ENCODE peak calls at places on chromosomes 5 and 9, in four cellular contexts. X is HepG2, N is GM12878, B is K562. H is an unnamed sample.

GRCh38 chr9:128215491-128216404 is 12.6 kb downstream of the DNM1 start:
- DNase-seq in B (no peak), X (peak), N (no peak), H (no peak)

GRCh38 chr9:137710751-137711150 is 91.9 kb downstream of the EHMT1 start:
- DNase-seq in B (no peak), X (no peak), N (no peak), H (no peak)

GRCh38 chr5:427415-428087 is 15.4 kb upstream of the EXOC3 start:
- DNase-seq in N (no peak), X (no peak), B (no peak), H (no peak)

GRCh38 chr5:16457451-16457850 is 8.1 kb downstream of the ZNF622 start:
- DNase-seq in B (no peak), N (no peak), X (no peak), H (no peak)

GRCh38 chr5:141003791-141004601 is 37.7 kb downstream of the PCDHAC2 start:
- DNase-seq in N (no peak), B (no peak), X (no peak), H (peak)

GRCh38 chr5:133900498-133901270 is 67.7 kb downstream of the C5orf15 start:
- DNase-seq in N (no peak), B (no peak), X (no peak), H (no peak)

GRCh38 chr9:126989847-126990821 is 75.6 kb downstream of the RALGPS1 start:
- DNase-seq in N (no peak), X (no peak), B (no peak), H (peak)

GRCh38 chr5:100550531-100551036 is 15.4 kb downstream of the FAM174A start:
- DNase-seq in N (peak), B (no peak), X (no peak), H (no peak)

GRCh38 chr9:135370411-135371375 is 108.9 kb upstream of the PPP1R26 start:
- DNase-seq in B (no peak), X (no peak), N (no peak), H (no peak)

GRCh38 chr9:127112056-127112455 is 10.4 kb downstream of the ANGPTL2 start:
- DNase-seq in X (no peak), B (peak), N (no peak), H (peak)

GRCh38 chr9:135857371-135857786 is 50.0 kb downstream of the CAMSAP1 start:
- DNase-seq in B (no peak), N (no peak), X (no peak), H (no peak)

GRCh38 chr5:149419532-149420485 is 40.7 kb upstream of the IL17B start:
- DNase-seq in X (no peak), B (no peak), N (no peak), H (no peak)

GRCh38 chr5:36305571-36306326 is 4.0 kb upstream of the RANBP3L start:
- DNase-seq in X (peak), B (peak), N (no peak), H (peak)

GRCh38 chr5:141915881-141916336 is 7.8 kb upstream of the DELE1 start:
- DNase-seq in X (no peak), B (no peak), N (no peak), H (peak)

GRCh38 chr9:28267351-28267750 is 694.1 kb upstream of the C9orf72 start:
- DNase-seq in B (no peak), N (no peak), X (no peak), H (no peak)

GRCh38 chr5:96817496-96817895 is 9.8 kb upstream of the ERAP1 start:
- DNase-seq in X (no peak), B (no peak), N (no peak), H (no peak)

GRCh38 chr5:59786271-59786805 is 107.2 kb downstream of the PDE4D start:
- DNase-seq in N (no peak), B (no peak), X (no peak), H (no peak)

GRCh38 chr5:134131578-134132350 is 17.3 kb downstream of the TCF7 start:
- DNase-seq in N (no peak), B (no peak), X (no peak), H (no peak)

GRCh38 chr5:133347039-133347438 is 265.3 kb downstream of the FSTL4 start:
- DNase-seq in B (peak), X (peak), N (no peak), H (peak)

GRCh38 chr5:119397518-119398380 is 41.9 kb downstream of the TNFAIP8 start:
- DNase-seq in N (peak), X (no peak), B (no peak), H (no peak)

GRCh38 chr5:35089688-35090314 is 42.1 kb upstream of the AGXT2 start:
- DNase-seq in B (peak), X (peak), N (peak), H (peak)

GRCh38 chr5:119742311-119742710 is 113.0 kb downstream of the FAM170A start:
- DNase-seq in X (no peak), N (no peak), B (no peak), H (no peak)

GRCh38 chr9:97874617-97875016 is 21.6 kb downstream of the FOXE1 start:
- DNase-seq in B (no peak), X (no peak), N (no peak), H (no peak)

GRCh38 chr5:64315778-64316177 is 150.1 kb downstream of the RNF180 start:
- DNase-seq in N (no peak), X (no peak), B (no peak), H (no peak)

GRCh38 chr9:138072161-138072842 is 194.7 kb downstream of the CACNA1B start:
- DNase-seq in X (no peak), N (no peak), B (no peak), H (no peak)

GRCh38 chr9:112252194-112252593 is 77.1 kb upstream of the SUSD1 start:
- DNase-seq in N (no peak), X (no peak), B (no peak), H (no peak)

GRCh38 chr9:132670816-132671371 is 630 bp downstream of the GTF3C4 start:
- DNase-seq in N (no peak), X (no peak), B (peak), H (peak)

GRCh38 chr5:132467292-132467984 is 23.1 kb downstream of the IRF1 start:
- DNase-seq in X (peak), B (no peak), N (peak), H (no peak)

GRCh38 chr5:11584008-11584407 is 320.2 kb downstream of the CTNND2 start:
- DNase-seq in N (no peak), B (no peak), X (no peak), H (no peak)

GRCh38 chr5:9707766-9708462 is 77.8 kb upstream of the TAS2R1 start:
- DNase-seq in N (no peak), X (no peak), B (no peak), H (peak)

DNA sequence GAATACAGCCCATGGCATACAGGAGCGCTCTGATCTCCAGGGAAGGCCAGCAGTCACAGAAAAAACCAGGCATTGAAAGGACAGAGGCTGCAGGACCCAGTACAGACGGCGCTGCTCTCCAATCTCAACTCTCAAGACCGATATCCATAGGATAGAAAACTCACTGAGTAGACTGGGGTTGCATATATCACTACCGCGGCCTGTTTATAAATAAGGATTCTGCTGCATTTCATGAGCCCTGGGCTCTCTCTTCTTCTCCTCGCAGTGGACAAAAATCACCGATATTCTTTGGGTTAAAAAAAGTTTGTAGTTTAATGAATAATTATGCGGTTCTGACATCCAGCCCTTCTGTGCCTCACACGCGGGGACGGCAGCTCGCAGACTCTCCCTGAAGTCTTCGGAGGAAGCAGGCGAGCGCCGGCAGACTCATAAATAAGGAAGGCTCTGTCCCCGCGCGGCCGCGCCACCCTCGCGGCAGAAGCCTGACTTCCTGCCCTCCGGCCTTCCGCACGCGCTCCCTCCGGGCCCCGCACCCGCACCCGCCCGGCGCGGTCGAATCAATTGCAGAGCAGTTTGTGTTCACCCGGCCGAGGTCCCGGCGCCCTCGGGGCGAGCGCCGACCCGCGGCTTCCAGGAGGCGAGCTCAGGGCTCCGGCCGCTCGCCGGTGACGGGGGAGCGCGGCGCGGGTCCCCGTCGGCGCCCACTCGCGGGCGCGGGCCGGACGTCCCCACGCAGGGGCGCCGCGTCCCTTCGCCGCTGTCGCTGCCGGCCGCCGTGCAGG is at the start of gene FAM78A:
- DNase-seq in X (no peak), N (no peak), B (peak), H (peak)
- TF ChIP-seq EZH2 in X (no peak), N (no peak), B (no peak), H (peak)

GRCh38 chr9:114001794-114002261 is 76.3 kb downstream of the AMBP start:
- DNase-seq in X (no peak), N (no peak), B (no peak), H (no peak)
- TF ChIP-seq JUNB in X (no peak), N (no peak), B (no peak), H (no peak)

GRCh38 chr5:68405784-68406183 is 190.2 kb downstream of the PIK3R1 start:
- DNase-seq in B (peak), N (no peak), X (no peak), H (no peak)
- TF ChIP-seq POLR2AphosphoS5 in B (no peak), N (no peak), X (no peak), H (no peak)

DNA sequence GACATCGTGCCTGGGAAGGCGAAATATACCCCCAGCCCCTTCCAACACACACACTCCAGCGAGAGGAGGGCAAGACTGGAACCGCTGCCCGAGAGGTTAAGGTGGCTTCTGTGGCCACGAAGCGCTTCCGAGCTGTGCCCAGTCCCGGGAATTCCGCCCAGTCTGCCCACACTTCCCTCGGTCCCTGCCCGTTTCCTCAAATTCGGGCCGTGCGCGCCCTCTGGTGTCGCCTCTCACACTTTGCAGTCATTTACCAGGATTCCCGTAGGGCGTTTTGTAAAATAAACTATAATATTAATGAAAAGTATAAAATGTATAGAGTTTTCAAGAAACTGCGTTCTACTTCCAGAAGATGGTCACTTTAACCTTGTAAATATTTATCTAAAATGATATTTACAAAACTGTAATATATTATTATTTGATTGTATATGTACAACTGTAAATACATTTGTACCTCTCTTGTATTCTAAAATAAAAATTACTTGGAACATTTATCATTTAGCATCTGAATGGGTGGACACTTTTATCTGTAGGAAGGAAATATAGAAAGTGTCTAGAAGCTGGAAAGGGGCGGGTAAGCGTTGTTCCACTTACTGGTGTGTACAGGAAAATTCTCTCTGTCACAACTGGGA is 11.0 kb upstream of the EXOSC2 start:
- DNase-seq in N (no peak), X (peak), B (peak), H (peak)
- TF ChIP-seq EZH2 in N (no peak), X (no peak), B (no peak), H (peak)

GRCh38 chr5:53321073-53321472 is 159.4 kb upstream of the FST start:
- DNase-seq in X (no peak), N (no peak), B (no peak), H (no peak)
- TF ChIP-seq JUNB in X (no peak), N (no peak), B (no peak), H (no peak)

GRCh38 chr5:172925336-172925948 is 33.8 kb upstream of the RPL26L1 start:
- DNase-seq in B (no peak), N (no peak), X (no peak), H (no peak)
- TF ChIP-seq POLR2AphosphoS5 in B (no peak), N (no peak), X (no peak), H (no peak)

DNA sequence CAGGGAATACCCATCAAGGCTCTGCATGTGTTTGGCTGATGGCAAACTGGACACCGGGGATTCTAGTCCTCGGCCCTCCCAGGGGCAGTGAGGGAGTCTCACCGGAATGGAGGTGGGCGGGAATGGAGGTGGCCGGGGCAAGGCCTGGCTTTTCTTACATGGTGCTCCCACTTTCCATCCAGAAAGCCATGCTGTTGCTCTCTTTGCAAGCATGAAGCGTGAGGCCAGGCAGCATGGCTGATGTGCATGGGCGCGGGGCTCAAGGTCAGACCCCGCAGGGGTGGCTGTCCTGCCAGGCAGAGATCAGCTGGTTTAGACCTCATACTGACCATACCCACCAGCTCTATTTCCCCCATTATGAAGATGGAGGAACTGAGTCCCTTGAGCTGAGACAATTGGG is 108.0 kb upstream of the PHYKPL start:
- DNase-seq in N (no peak), X (no peak), B (no peak), H (no peak)
- TF ChIP-seq EZH2 in N (no peak), X (no peak), B (no peak), H (no peak)

GRCh38 chr5:169029661-169030274 is 271.2 kb downstream of the SLIT3 start:
- DNase-seq in N (no peak), B (no peak), X (no peak), H (no peak)
- TF ChIP-seq JUNB in N (no peak), B (no peak), X (no peak), H (no peak)

DNA sequence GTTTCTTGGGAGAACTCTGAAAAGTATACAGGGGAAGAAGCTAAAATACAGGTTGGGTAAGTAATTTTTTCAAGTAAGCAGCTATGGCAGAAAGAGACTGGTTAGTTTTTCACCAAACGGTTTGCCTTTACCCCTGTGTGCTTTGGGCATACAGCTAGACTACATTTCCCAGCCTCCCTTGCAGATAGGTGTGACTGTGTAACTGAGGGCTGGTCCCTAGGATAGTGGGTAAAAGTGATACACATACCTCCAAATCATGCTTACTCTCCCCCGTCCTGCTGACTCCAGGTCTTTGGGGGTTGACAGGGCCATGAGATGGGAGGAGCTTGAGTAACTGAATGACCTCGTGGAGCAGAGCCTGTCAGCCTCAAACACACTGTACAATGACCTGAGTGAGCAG is 208.6 kb upstream of the GDNF start:
- DNase-seq in N (no peak), X (no peak), B (no peak), H (no peak)
- TF ChIP-seq POLR2AphosphoS5 in N (no peak), X (no peak), B (no peak), H (no peak)

DNA sequence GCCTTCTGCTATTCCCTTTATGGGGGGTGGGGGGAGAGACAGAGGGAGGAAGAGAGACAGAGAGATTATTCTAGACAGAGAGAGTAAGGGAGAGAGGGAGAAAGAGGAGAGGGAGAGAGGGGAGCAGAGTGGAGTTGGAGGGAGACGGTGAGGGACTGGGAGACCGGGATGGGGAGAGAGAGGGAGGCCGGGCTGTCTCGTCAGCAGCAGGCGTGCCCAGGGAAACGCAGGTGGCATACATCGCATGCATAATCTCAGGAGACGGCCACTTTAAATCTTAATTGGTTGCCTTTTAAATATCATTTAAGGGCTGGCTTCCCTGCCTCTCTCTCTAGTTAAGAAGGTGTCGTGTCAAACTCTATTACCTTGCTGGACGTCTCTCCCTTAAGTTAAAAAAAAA is 8.4 kb downstream of the IRX4 start:
- DNase-seq in X (no peak), B (no peak), N (no peak), H (peak)
- TF ChIP-seq EZH2 in X (no peak), B (no peak), N (no peak), H (no peak)